ENCODE peak calls at places on chromosomes 6 and 20, in seven cellular contexts. C is hepatocyte, N is neural progenitor cell, R is mesenchymal stem cell, V is fibroblast of lung, T is HCT116, L is HepG2. U is an unnamed sample. For H3K27me3, the result is how much of the 10 kb centered on the place peaks cover.

GRCh38 chr20:36305602-36306556 is at the start of gene DLGAP4:
- DNase-seq in T (no peak), V (no peak), N (peak), L (no peak), C (no peak), R (no peak), U (no peak)

GRCh38 chr6:163085861-163086562 is 328.5 kb upstream of the QKI start:
- DNase-seq in N (no peak), C (no peak), V (peak), L (no peak), R (peak), T (no peak), U (no peak)

GRCh38 chr6:14038636-14039035 is 78.9 kb upstream of the CD83 start:
- DNase-seq in C (no peak), N (no peak), L (no peak), T (no peak), V (peak), R (peak), U (no peak)

GRCh38 chr6:129750390-129750789 is 40.4 kb upstream of the ARHGAP18 start:
- DNase-seq in L (no peak), N (no peak), R (peak), C (no peak), V (no peak), T (no peak), U (no peak)

GRCh38 chr20:7770578-7770977 is 169.7 kb downstream of the HAO1 start:
- DNase-seq in R (no peak), C (no peak), L (no peak), N (no peak), V (peak), T (no peak), U (no peak)

GRCh38 chr6:80203283-80203682 is 96.8 kb downstream of the BCKDHB start:
- DNase-seq in L (no peak), N (no peak), R (no peak), T (no peak), C (no peak), V (no peak), U (no peak)

GRCh38 chr6:96520039-96520850 is 1.4 kb upstream of the UFL1 start:
- DNase-seq in L (no peak), C (peak), N (no peak), T (peak), V (peak), R (peak), U (peak)

GRCh38 chr6:70221025-70221714 is 81.7 kb downstream of the COL9A1 start:
- DNase-seq in C (peak), T (no peak), R (peak), V (peak), N (peak), L (peak), U (no peak)

GRCh38 chr6:20119446-20119845 is 92.8 kb downstream of the MBOAT1 start:
- DNase-seq in C (no peak), L (no peak), N (no peak), T (no peak), R (no peak), V (peak), U (no peak)

GRCh38 chr6:39289490-39289889 is 24.7 kb downstream of the KCNK17 start:
- DNase-seq in N (no peak), C (no peak), V (no peak), L (no peak), T (no peak), R (no peak), U (no peak)

GRCh38 chr6:99521557-99522286 is 6.5 kb upstream of the USP45 start:
- DNase-seq in V (peak), T (no peak), L (peak), N (peak), C (peak), R (peak), U (no peak)

GRCh38 chr6:43800746-43801488 is 30.9 kb downstream of the VEGFA start:
- DNase-seq in N (no peak), T (no peak), C (no peak), R (no peak), V (no peak), L (no peak), U (no peak)

GRCh38 chr6:5314191-5314865 is 53.0 kb downstream of the FARS2 start:
- DNase-seq in T (no peak), N (no peak), C (no peak), L (no peak), R (no peak), V (no peak), U (no peak)

GRCh38 chr6:111113731-111114438 is 26.6 kb downstream of the SLC16A10 start:
- DNase-seq in L (no peak), C (peak), V (peak), T (no peak), R (peak), N (peak), U (no peak)

GRCh38 chr6:43936476-43936875 is 166.5 kb downstream of the VEGFA start:
- DNase-seq in C (no peak), R (no peak), N (no peak), T (no peak), L (no peak), V (no peak), U (no peak)

GRCh38 chr6:121285041-121285440 is 49.2 kb downstream of the TBC1D32 start:
- DNase-seq in N (no peak), L (no peak), R (peak), C (no peak), V (peak), T (no peak), U (no peak)

GRCh38 chr6:43090557-43090952 is 14.4 kb downstream of the PTK7 start:
- DNase-seq in R (peak), L (no peak), T (no peak), C (peak), N (peak), V (no peak), U (no peak)

GRCh38 chr20:16694176-16694575 is 35.6 kb upstream of the SNRPB2 start:
- DNase-seq in T (no peak), R (no peak), C (no peak), N (no peak), L (no peak), V (no peak), U (no peak)
- H2AFZ ChIP-seq in T (no peak), R (no peak), C (no peak), N (no peak), L (no peak), V (no peak), U (no peak)

GRCh38 chr6:157770946-157771345 is 52.1 kb upstream of the SNX9 start:
- DNase-seq in R (no peak), C (no peak), T (no peak), L (no peak), V (peak), N (no peak), U (peak)
- H3K27ac ChIP-seq in R (no peak), C (no peak), T (no peak), L (no peak), V (no peak), N (no peak), U (peak)

GRCh38 chr6:144150673-144151009 is 324 bp downstream of the STX11 start:
- DNase-seq in V (peak), T (peak), C (peak), L (no peak), N (peak), R (peak), U (no peak)

GRCh38 chr6:144152334-144152900 is 2.1 kb downstream of the STX11 start:
- DNase-seq in T (no peak), R (no peak), V (no peak), N (no peak), L (no peak), C (no peak), U (no peak)

GRCh38 chr6:144149558-144149893 is 791 bp upstream of the STX11 start:
- DNase-seq in R (no peak), N (peak), L (no peak), C (no peak), V (no peak), T (no peak), U (no peak)

GRCh38 chr6:144149894-144150672 is at the start of gene STX11:
- DNase-seq in C (peak), V (peak), R (peak), N (peak), L (no peak), T (no peak), U (no peak)

GRCh38 chr6:144151010-144151727 is 852 bp downstream of the STX11 start:
- DNase-seq in N (peak), L (no peak), C (peak), R (peak), V (no peak), T (no peak), U (no peak)
- H3K27me3 ChIP-seq in N (half or more), L (under half), C (half or more), R (under half), V (under half), T (under half), U (under half)

GRCh38 chr6:128494440-128494839 is 26.0 kb downstream of the PTPRK start:
- DNase-seq in C (no peak), V (no peak), N (peak), T (no peak), L (no peak), R (no peak), U (no peak)
- H2AFZ ChIP-seq in C (no peak), V (no peak), N (no peak), T (no peak), L (no peak), R (no peak), U (no peak)

GRCh38 chr6:168616807-168617756 is 176.1 kb downstream of the SMOC2 start:
- DNase-seq in R (no peak), T (no peak), C (peak), N (peak), V (no peak), L (no peak), U (no peak)
- H3K27ac ChIP-seq in R (no peak), T (no peak), C (no peak), N (no peak), V (no peak), L (no peak), U (no peak)

GRCh38 chr20:56924316-56924975 is 295.3 kb downstream of the TFAP2C start:
- DNase-seq in R (no peak), N (peak), C (no peak), L (no peak), T (no peak), V (no peak), U (no peak)
- H3K27me3 ChIP-seq in R (half or more), N (half or more), C (half or more), L (half or more), T (under half), V (under half), U (under half)

DNA sequence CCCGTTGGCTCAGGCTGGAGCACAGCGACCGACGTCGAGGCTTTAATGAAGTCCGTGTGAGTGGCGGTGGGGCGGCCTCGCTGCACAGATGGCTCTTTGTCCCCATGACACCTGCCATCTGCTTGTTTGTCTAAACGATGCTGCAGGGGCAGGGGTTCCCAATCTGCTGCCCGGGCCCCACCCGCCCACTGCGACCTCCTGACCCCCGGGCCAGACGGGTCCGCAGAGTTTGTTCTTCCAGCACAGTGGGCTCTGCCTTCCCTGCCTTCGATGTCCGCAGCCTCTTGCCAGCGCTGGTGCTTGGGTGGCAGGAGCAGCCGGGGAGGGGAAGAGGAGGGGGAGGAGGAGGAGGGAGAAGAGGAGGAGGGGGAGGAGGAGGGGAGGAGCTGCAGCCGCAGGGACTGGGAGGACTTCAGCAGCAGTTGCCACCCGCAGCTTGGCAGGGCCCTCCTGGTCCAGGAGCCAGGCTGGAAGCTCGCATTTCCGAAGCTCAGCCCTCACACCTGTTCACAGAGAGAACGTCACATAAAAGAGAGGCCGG is 210.0 kb downstream of the DLL1 start:
- DNase-seq in N (peak), R (no peak), L (no peak), T (no peak), C (no peak), V (no peak), U (no peak)
- H2AFZ ChIP-seq in N (no peak), R (no peak), L (no peak), T (no peak), C (no peak), V (no peak), U (no peak)

GRCh38 chr6:113564401-113565161 is 292.6 kb upstream of the MARCKS start:
- DNase-seq in V (peak), T (no peak), N (peak), C (peak), R (peak), L (peak), U (no peak)
- H3K27ac ChIP-seq in V (peak), T (no peak), N (no peak), C (peak), R (peak), L (peak), U (no peak)

GRCh38 chr20:23515250-23515939 is 24.5 kb downstream of the CST8 start:
- DNase-seq in N (no peak), L (no peak), V (no peak), T (no peak), R (peak), C (no peak), U (no peak)
- H3K27me3 ChIP-seq in N (under half), L (under half), V (under half), T (under half), R (under half), C (under half), U (under half)

GRCh38 chr6:16318538-16318937 is 80.2 kb downstream of the GMPR start:
- DNase-seq in L (no peak), R (peak), T (no peak), N (no peak), V (peak), C (no peak), U (no peak)

GRCh38 chr6:16318953-16319720 is 80.8 kb downstream of the GMPR start:
- DNase-seq in C (no peak), V (no peak), L (no peak), T (no peak), N (no peak), R (no peak), U (no peak)

GRCh38 chr6:16314311-16314710 is 75.9 kb downstream of the GMPR start:
- DNase-seq in T (no peak), R (no peak), V (no peak), C (no peak), L (no peak), N (no peak), U (no peak)

GRCh38 chr6:16313732-16314131 is 75.3 kb downstream of the GMPR start:
- DNase-seq in N (no peak), T (no peak), L (no peak), C (no peak), R (no peak), V (no peak), U (no peak)

DNA sequence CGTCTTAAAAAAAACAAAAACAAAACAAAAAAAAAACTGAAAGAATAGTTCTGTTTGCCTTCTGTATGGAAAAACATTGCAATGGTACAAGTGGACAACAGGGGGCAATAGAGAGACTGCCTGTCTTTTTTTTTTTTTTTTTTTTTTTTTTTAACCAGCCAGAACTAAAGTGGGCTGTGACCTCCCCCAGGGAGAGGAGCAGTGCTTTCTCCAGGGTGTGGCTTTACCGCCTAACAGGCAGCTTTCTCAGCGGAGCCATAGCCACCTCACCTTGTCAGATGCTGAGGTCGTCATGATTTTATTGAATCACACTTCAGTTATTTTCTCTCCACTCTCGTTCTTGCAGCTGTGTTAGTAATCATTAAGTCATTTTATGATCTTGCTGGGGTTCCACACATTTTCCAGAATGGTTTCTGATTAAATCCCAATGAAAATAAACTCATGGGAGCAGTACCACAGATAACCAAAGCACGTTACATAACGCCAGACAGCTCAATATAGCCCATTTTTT is 78.4 kb downstream of the GMPR start:
- DNase-seq in C (peak), L (peak), V (peak), T (peak), N (peak), R (peak), U (peak)
- H2AFZ ChIP-seq in C (no peak), L (no peak), V (no peak), T (no peak), N (no peak), R (no peak), U (no peak)

U was measured in keratinocyte.